ENCODE peak calls at places on chromosomes 11 and 22, in nine cellular contexts. One of them, this sample, is unnamed.
A peak's percentile ranks its signal among the peaks of the same experiment; 100 is the strongest.

GRCh38 chr22:44398791-44399190 is 86.0 kb upstream of the SHISAL1 start:
- DNase-seq in DND-41: no peak
- DNase-seq in prostate gland: no peak
- DNase-seq in heart right ventricle: no peak
- DNase-seq in naive thymus-derived CD8-positive, alpha-beta T cell: no peak
- DNase-seq in tibial nerve: peak; percentile 5
- DNase-seq in dorsolateral prefrontal cortex: no peak
- DNase-seq in progenitor cell of endocrine pancreas: peak; percentile 2
- DNase-seq in activated naive CD8-positive, alpha-beta T cell treated with anti-CD3 and anti-CD28 coated beads for 36 hours: no peak
- DNase-seq in this sample: no peak

GRCh38 chr22:16131918-16132317 is 442.1 kb downstream of the POTEH start:
- DNase-seq in DND-41: no peak
- DNase-seq in progenitor cell of endocrine pancreas: no peak
- DNase-seq in naive thymus-derived CD8-positive, alpha-beta T cell: no peak
- DNase-seq in heart right ventricle: no peak
- DNase-seq in tibial nerve: no peak
- DNase-seq in dorsolateral prefrontal cortex: no peak
- DNase-seq in activated naive CD8-positive, alpha-beta T cell treated with anti-CD3 and anti-CD28 coated beads for 36 hours: no peak
- DNase-seq in prostate gland: no peak
- DNase-seq in this sample: no peak

GRCh38 chr11:94786264-94787126 is 18.3 kb downstream of the AMOTL1 start:
- DNase-seq in activated naive CD8-positive, alpha-beta T cell treated with anti-CD3 and anti-CD28 coated beads for 36 hours: no peak
- DNase-seq in dorsolateral prefrontal cortex: no peak
- DNase-seq in tibial nerve: no peak
- DNase-seq in heart right ventricle: no peak
- DNase-seq in naive thymus-derived CD8-positive, alpha-beta T cell: peak; percentile 37
- DNase-seq in prostate gland: no peak
- DNase-seq in progenitor cell of endocrine pancreas: no peak
- DNase-seq in DND-41: no peak
- DNase-seq in this sample: no peak

GRCh38 chr11:35919244-35919643 is 24.6 kb upstream of the LDLRAD3 start:
- DNase-seq in DND-41: no peak
- DNase-seq in activated naive CD8-positive, alpha-beta T cell treated with anti-CD3 and anti-CD28 coated beads for 36 hours: no peak
- DNase-seq in tibial nerve: no peak
- DNase-seq in dorsolateral prefrontal cortex: no peak
- DNase-seq in prostate gland: no peak
- DNase-seq in naive thymus-derived CD8-positive, alpha-beta T cell: no peak
- DNase-seq in progenitor cell of endocrine pancreas: no peak
- DNase-seq in heart right ventricle: no peak
- DNase-seq in this sample: no peak

GRCh38 chr22:46825145-46825544 is 62.7 kb downstream of the TBC1D22A start:
- DNase-seq in activated naive CD8-positive, alpha-beta T cell treated with anti-CD3 and anti-CD28 coated beads for 36 hours: no peak
- DNase-seq in DND-41: no peak
- DNase-seq in progenitor cell of endocrine pancreas: no peak
- DNase-seq in tibial nerve: no peak
- DNase-seq in heart right ventricle: no peak
- DNase-seq in prostate gland: no peak
- DNase-seq in naive thymus-derived CD8-positive, alpha-beta T cell: no peak
- DNase-seq in dorsolateral prefrontal cortex: no peak
- DNase-seq in this sample: no peak

GRCh38 chr11:114438303-114438702 is 964 bp upstream of the REXO2 start:
- DNase-seq in heart right ventricle: no peak
- DNase-seq in progenitor cell of endocrine pancreas: no peak
- DNase-seq in tibial nerve: no peak
- DNase-seq in dorsolateral prefrontal cortex: no peak
- DNase-seq in activated naive CD8-positive, alpha-beta T cell treated with anti-CD3 and anti-CD28 coated beads for 36 hours: no peak
- DNase-seq in naive thymus-derived CD8-positive, alpha-beta T cell: no peak
- DNase-seq in prostate gland: no peak
- DNase-seq in DND-41: no peak
- DNase-seq in this sample: no peak

GRCh38 chr11:29343465-29344333 is 673.1 kb downstream of the KCNA4 start:
- DNase-seq in tibial nerve: peak; percentile 15
- DNase-seq in activated naive CD8-positive, alpha-beta T cell treated with anti-CD3 and anti-CD28 coated beads for 36 hours: peak; percentile 24
- DNase-seq in DND-41: peak; percentile 51
- DNase-seq in dorsolateral prefrontal cortex: peak; percentile 49
- DNase-seq in progenitor cell of endocrine pancreas: peak; percentile 58
- DNase-seq in prostate gland: peak; percentile 4
- DNase-seq in heart right ventricle: peak; percentile 5
- DNase-seq in naive thymus-derived CD8-positive, alpha-beta T cell: no peak
- DNase-seq in this sample: peak; percentile 4

GRCh38 chr22:46614070-46614931 is 5.9 kb upstream of the GRAMD4 start:
- DNase-seq in prostate gland: no peak
- DNase-seq in activated naive CD8-positive, alpha-beta T cell treated with anti-CD3 and anti-CD28 coated beads for 36 hours: peak; percentile 76
- DNase-seq in heart right ventricle: no peak
- DNase-seq in DND-41: peak; percentile 93
- DNase-seq in progenitor cell of endocrine pancreas: no peak
- DNase-seq in dorsolateral prefrontal cortex: no peak
- DNase-seq in naive thymus-derived CD8-positive, alpha-beta T cell: peak; percentile 83
- DNase-seq in tibial nerve: no peak
- DNase-seq in this sample: no peak

GRCh38 chr11:87536565-87536964 is 498.8 kb downstream of the TMEM135 start:
- DNase-seq in progenitor cell of endocrine pancreas: no peak
- DNase-seq in activated naive CD8-positive, alpha-beta T cell treated with anti-CD3 and anti-CD28 coated beads for 36 hours: no peak
- DNase-seq in DND-41: no peak
- DNase-seq in dorsolateral prefrontal cortex: no peak
- DNase-seq in tibial nerve: no peak
- DNase-seq in prostate gland: no peak
- DNase-seq in naive thymus-derived CD8-positive, alpha-beta T cell: no peak
- DNase-seq in heart right ventricle: no peak
- DNase-seq in this sample: no peak

GRCh38 chr22:40406063-40406890 is 35.9 kb downstream of the SGSM3 start:
- DNase-seq in activated naive CD8-positive, alpha-beta T cell treated with anti-CD3 and anti-CD28 coated beads for 36 hours: no peak
- DNase-seq in heart right ventricle: no peak
- DNase-seq in DND-41: no peak
- DNase-seq in naive thymus-derived CD8-positive, alpha-beta T cell: no peak
- DNase-seq in tibial nerve: no peak
- DNase-seq in progenitor cell of endocrine pancreas: no peak
- DNase-seq in prostate gland: no peak
- DNase-seq in dorsolateral prefrontal cortex: no peak
- DNase-seq in this sample: no peak

This sample was measured in amygdala.